ENCODE peak calls at places on chromosomes 3 and 15, in five cellular contexts. O is psoas muscle; W is neural progenitor cell; Y is A549; K is CD4-positive, alpha-beta memory T cell. Z is an unnamed sample. For H3K4me1, the result is how much of the 10 kb centered on the place peaks cover.

GRCh38 chr3:141333796-141334626 is 34.3 kb upstream of the ZBTB38 start:
- DNase-seq in O (no peak), W (no peak), Y (no peak), K (no peak), Z (no peak)

GRCh38 chr15:58522391-58522790 is 90.6 kb downstream of the LIPC start:
- DNase-seq in O (no peak), W (no peak), Y (no peak), K (no peak), Z (no peak)

GRCh38 chr15:83153288-83153687 is 45.8 kb downstream of the TM6SF1 start:
- DNase-seq in O (no peak), W (no peak), Y (no peak), K (no peak), Z (no peak)

GRCh38 chr3:21938267-21938681 is 187.3 kb upstream of the ZNF385D start:
- DNase-seq in O (no peak), W (no peak), Y (no peak), K (no peak), Z (no peak)

GRCh38 chr3:61560452-61561373 is 658 bp upstream of the PTPRG start:
- DNase-seq in O (peak), W (peak), Y (peak), K (no peak), Z (peak)

GRCh38 chr15:36029606-36030005 is 483.6 kb upstream of the DPH6 start:
- DNase-seq in O (no peak), W (no peak), Y (no peak), K (no peak), Z (no peak)

GRCh38 chr15:95405447-95405846 is 925.1 kb upstream of the NR2F2 start:
- DNase-seq in O (no peak), W (no peak), Y (no peak), K (no peak), Z (no peak)

GRCh38 chr15:91047545-91048199 is 25.3 kb upstream of the VPS33B start:
- DNase-seq in O (no peak), W (no peak), Y (no peak), K (peak), Z (no peak)

GRCh38 chr15:40379853-40380252 is 2.7 kb upstream of the KNSTRN start:
- DNase-seq in O (peak), W (no peak), Y (peak), K (no peak), Z (no peak)

GRCh38 chr3:132417695-132418520 is 606 bp downstream of the DNAJC13 start:
- DNase-seq in O (no peak), W (peak), Y (peak), K (no peak), Z (peak)

GRCh38 chr15:97561529-97561928 is 399.0 kb upstream of the ARRDC4 start:
- DNase-seq in O (no peak), W (no peak), Y (no peak), K (no peak), Z (no peak)

GRCh38 chr3:188133219-188133618 is 20.7 kb upstream of the LPP start:
- DNase-seq in O (no peak), W (no peak), Y (no peak), K (no peak), Z (no peak)

GRCh38 chr3:72319202-72320095 is 528.8 kb downstream of the SHQ1 start:
- DNase-seq in O (no peak), W (no peak), Y (no peak), K (no peak), Z (no peak)

GRCh38 chr15:48868549-48868948 is 9.4 kb upstream of the EID1 start:
- DNase-seq in O (no peak), W (no peak), Y (no peak), K (no peak), Z (no peak)

GRCh38 chr15:57728436-57728835 is 21.9 kb downstream of the POLR2M start:
- DNase-seq in O (no peak), W (no peak), Y (no peak), K (no peak), Z (no peak)

GRCh38 chr15:57440799-57441198 is 64.5 kb downstream of the CGNL1 start:
- DNase-seq in O (no peak), W (no peak), Y (no peak), K (no peak), Z (no peak)

GRCh38 chr3:149128856-149129255 is 582 bp upstream of the HPS3 start:
- DNase-seq in O (no peak), W (no peak), Y (no peak), K (no peak), Z (no peak)

GRCh38 chr15:75661041-75661778 is 13.5 kb downstream of the SNX33 start:
- DNase-seq in O (peak), W (peak), Y (peak), K (no peak), Z (peak)

GRCh38 chr3:99885851-99886250 is 68.2 kb downstream of the CMSS1 start:
- DNase-seq in O (no peak), W (no peak), Y (no peak), K (no peak), Z (no peak)
- H3K4me1 ChIP-seq in O (under half), W (under half), Y (under half), K (under half), Z (under half)

DNA sequence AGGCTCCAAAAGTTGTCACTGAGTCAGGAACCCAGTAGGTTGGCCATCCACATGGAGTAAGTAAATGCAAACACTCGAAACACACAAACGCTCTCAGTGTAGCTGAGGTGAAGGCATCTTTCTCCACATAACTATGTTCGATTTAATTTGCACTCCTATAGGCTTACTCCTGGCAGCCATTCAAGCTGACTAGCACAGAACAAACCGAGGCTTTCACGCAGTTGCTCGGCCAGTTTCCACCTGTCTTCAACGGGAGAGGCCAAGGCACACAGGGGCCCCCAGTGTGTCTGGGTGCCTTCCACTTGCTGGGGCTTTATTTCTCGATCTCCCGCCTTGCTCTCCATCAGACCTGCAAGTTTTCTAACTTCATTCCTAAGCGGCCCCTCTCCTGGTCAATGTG is 18.9 kb downstream of the RGMA start:
- DNase-seq in O (peak), W (no peak), Y (no peak), K (no peak), Z (no peak)
- H3K27ac ChIP-seq in O (peak), W (peak), Y (no peak), K (no peak), Z (no peak)

DNA sequence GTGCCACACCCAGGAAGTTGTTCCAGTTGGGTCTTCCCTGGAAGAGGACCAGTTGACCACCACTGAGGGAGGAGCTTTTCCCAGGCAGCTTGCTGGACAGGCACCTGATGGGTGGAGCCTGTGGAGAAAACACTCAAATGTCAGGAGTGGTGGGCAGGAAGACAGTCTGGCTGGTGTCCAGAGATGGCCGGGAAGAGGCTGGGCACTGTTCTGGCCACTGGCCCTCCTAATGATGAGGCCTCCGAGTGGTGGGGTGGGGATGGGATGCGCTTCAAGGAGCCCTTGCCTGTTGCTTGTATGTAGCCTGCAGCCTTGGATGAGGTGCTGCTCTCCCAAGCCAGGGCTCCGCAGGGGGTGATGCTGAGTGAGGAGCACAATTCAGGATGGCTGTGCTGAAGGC is 12.3 kb downstream of the PLEKHO2 start:
- DNase-seq in O (no peak), W (peak), Y (no peak), K (no peak), Z (no peak)
- H3K4me1 ChIP-seq in O (under half), W (under half), Y (under half), K (half or more), Z (under half)

GRCh38 chr3:57715672-57716071 is 22.8 kb upstream of the DENND6A start:
- DNase-seq in O (no peak), W (no peak), Y (no peak), K (no peak), Z (no peak)

GRCh38 chr3:57717491-57717890 is 24.6 kb upstream of the DENND6A start:
- DNase-seq in O (no peak), W (no peak), Y (no peak), K (no peak), Z (no peak)

GRCh38 chr3:57718118-57718517 is 25.2 kb upstream of the DENND6A start:
- DNase-seq in O (no peak), W (no peak), Y (no peak), K (no peak), Z (no peak)
- H3K27ac ChIP-seq in O (no peak), W (no peak), Y (no peak), K (no peak), Z (no peak)

GRCh38 chr15:66713843-66714508 is 11.9 kb downstream of the SMAD6 start:
- DNase-seq in O (no peak), W (no peak), Y (no peak), K (no peak), Z (no peak)

GRCh38 chr15:66714543-66714981 is 12.5 kb downstream of the SMAD6 start:
- DNase-seq in O (no peak), W (peak), Y (no peak), K (no peak), Z (no peak)

GRCh38 chr15:66716668-66717025 is 14.6 kb downstream of the SMAD6 start:
- DNase-seq in O (no peak), W (no peak), Y (no peak), K (no peak), Z (no peak)

GRCh38 chr15:66715181-66715624 is 13.2 kb downstream of the SMAD6 start:
- DNase-seq in O (no peak), W (peak), Y (no peak), K (no peak), Z (no peak)

GRCh38 chr15:66715736-66716667 is 14.0 kb downstream of the SMAD6 start:
- DNase-seq in O (no peak), W (peak), Y (no peak), K (no peak), Z (no peak)
- H3K4me1 ChIP-seq in O (under half), W (under half), Y (half or more), K (under half), Z (under half)

GRCh38 chr3:30620402-30621360 is 14.3 kb downstream of the TGFBR2 start:
- DNase-seq in O (no peak), W (no peak), Y (no peak), K (no peak), Z (no peak)

GRCh38 chr3:30618508-30618907 is 12.1 kb downstream of the TGFBR2 start:
- DNase-seq in O (no peak), W (no peak), Y (no peak), K (no peak), Z (no peak)

GRCh38 chr3:30623375-30623774 is 17.0 kb downstream of the TGFBR2 start:
- DNase-seq in O (no peak), W (no peak), Y (no peak), K (no peak), Z (no peak)

GRCh38 chr3:30619318-30619717 is 12.9 kb downstream of the TGFBR2 start:
- DNase-seq in O (no peak), W (no peak), Y (no peak), K (no peak), Z (no peak)

DNA sequence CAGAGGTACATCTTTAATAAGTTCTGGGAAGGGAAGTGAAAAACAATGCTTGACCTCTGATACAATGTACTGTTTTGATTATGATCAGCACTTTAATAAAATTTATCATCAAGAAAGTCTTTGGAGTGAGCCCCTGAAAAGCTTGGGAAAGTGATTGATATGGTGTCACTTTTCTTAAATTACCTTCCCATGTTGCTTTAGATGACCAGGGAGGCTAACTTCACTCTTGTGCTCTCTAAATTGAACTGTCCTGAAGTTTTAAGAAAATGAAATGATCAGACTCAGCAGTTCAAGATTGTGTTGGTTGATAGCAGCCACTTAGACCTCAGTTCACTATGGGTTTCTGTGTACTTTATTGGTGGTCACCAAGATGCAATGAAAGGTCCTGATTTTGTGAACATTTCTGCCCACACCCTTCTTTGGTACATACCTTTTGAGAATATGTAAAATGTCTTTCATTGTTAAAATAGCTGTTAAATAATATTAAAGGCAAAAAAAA is 15.7 kb downstream of the TGFBR2 start:
- DNase-seq in O (no peak), W (no peak), Y (no peak), K (no peak), Z (no peak)
- H3K27ac ChIP-seq in O (no peak), W (no peak), Y (no peak), K (peak), Z (no peak)

GRCh38 chr3:29314727-29315088 is 33.8 kb downstream of the RBMS3 start:
- DNase-seq in O (no peak), W (no peak), Y (no peak), K (no peak), Z (no peak)
- H3K4me1 ChIP-seq in O (half or more), W (under half), Y (under half), K (under half), Z (under half)

GRCh38 chr3:181703701-181704420 is 7.9 kb upstream of the SOX2 start:
- DNase-seq in O (no peak), W (peak), Y (no peak), K (no peak), Z (no peak)
- H3K27ac ChIP-seq in O (no peak), W (no peak), Y (no peak), K (no peak), Z (no peak)